ENCODE peak calls at places on chromosomes 4 and X, in seven cellular contexts. E, J, L, R, H, Q and U are unnamed samples.

GRCh38 chrX:121456315-121456714 is 408.9 kb downstream of the GLUD2 start:
- DNase-seq in R (no peak), J (no peak), E (no peak), L (no peak), Q (no peak), H (no peak), U (no peak)

GRCh38 chr4:69858683-69859082 is 1.3 kb downstream of the SULT1E1 start:
- DNase-seq in L (no peak), Q (peak), R (peak), J (no peak), H (no peak), E (no peak), U (no peak)

GRCh38 chr4:60201052-60201673 is 999.0 kb upstream of the ADGRL3 start:
- DNase-seq in Q (peak), H (no peak), J (peak), L (peak), R (peak), E (peak), U (peak)

GRCh38 chrX:19513383-19513782 is 1.9 kb downstream of the MAP3K15 start:
- DNase-seq in Q (no peak), E (no peak), R (no peak), J (no peak), L (no peak), H (no peak), U (no peak)

GRCh38 chrX:40041915-40042314 is 55.8 kb downstream of the BCOR start:
- DNase-seq in H (no peak), R (no peak), L (no peak), E (no peak), Q (no peak), J (no peak), U (no peak)

GRCh38 chr4:71004281-71004851 is 10.9 kb downstream of the DCK start:
- DNase-seq in L (no peak), Q (no peak), H (no peak), R (no peak), E (no peak), J (no peak), U (no peak)

GRCh38 chrX:130097507-130098201 is 12.6 kb downstream of the ELF4 start:
- DNase-seq in H (no peak), J (no peak), L (no peak), R (no peak), Q (no peak), E (no peak), U (no peak)

GRCh38 chr4:153241970-153242847 is 38.0 kb downstream of the TRIM2 start:
- DNase-seq in Q (peak), L (no peak), E (no peak), H (no peak), J (no peak), R (no peak), U (no peak)

GRCh38 chrX:136839196-136839595 is 41.3 kb downstream of the RBMX start:
- DNase-seq in R (peak), Q (no peak), J (no peak), L (no peak), E (no peak), H (no peak), U (no peak)

GRCh38 chr4:236028-236427 is 69.2 kb downstream of the ZNF732 start:
- DNase-seq in H (no peak), J (no peak), L (no peak), Q (no peak), E (no peak), R (no peak), U (no peak)

GRCh38 chr4:180811556-180811955 is 1431.6 kb upstream of the TENM3 start:
- DNase-seq in J (no peak), Q (no peak), E (no peak), L (no peak), H (no peak), R (no peak), U (no peak)

GRCh38 chrX:40090050-40090804 is 7.5 kb downstream of the BCOR start:
- DNase-seq in H (no peak), J (no peak), R (peak), E (no peak), L (no peak), Q (no peak), U (no peak)

GRCh38 chrX:101659601-101660063 is at the start of gene ARMCX2:
- DNase-seq in L (peak), E (no peak), R (peak), J (no peak), Q (peak), H (peak), U (peak)

GRCh38 chrX:53018627-53019026 is 30.0 kb upstream of the GPR173 start:
- DNase-seq in L (no peak), H (no peak), E (no peak), J (no peak), R (no peak), Q (no peak), U (no peak)

GRCh38 chr4:105633241-105633640 is 75.2 kb downstream of the INTS12 start:
- DNase-seq in Q (no peak), L (no peak), E (no peak), R (no peak), H (no peak), J (no peak), U (no peak)

GRCh38 chr4:5027366-5027765 is 8.1 kb upstream of the CYTL1 start:
- DNase-seq in Q (peak), L (no peak), H (no peak), J (no peak), R (no peak), E (no peak), U (no peak)

GRCh38 chr4:121050251-121050650 is 22.1 kb downstream of the NDNF start:
- DNase-seq in L (no peak), E (no peak), J (no peak), Q (peak), H (no peak), R (no peak), U (no peak)
- TF ChIP-seq CTCF in L (no peak), E (peak), J (peak), Q (peak), H (peak), R (peak), U (peak)

GRCh38 chr4:100367451-100367850 is 150.4 kb downstream of the EMCN start:
- DNase-seq in R (peak), L (no peak), H (no peak), E (no peak), Q (peak), J (no peak), U (no peak)

GRCh38 chr4:100369871-100370270 is 148.0 kb downstream of the EMCN start:
- DNase-seq in R (no peak), E (no peak), Q (no peak), J (no peak), L (no peak), H (no peak), U (no peak)

DNA sequence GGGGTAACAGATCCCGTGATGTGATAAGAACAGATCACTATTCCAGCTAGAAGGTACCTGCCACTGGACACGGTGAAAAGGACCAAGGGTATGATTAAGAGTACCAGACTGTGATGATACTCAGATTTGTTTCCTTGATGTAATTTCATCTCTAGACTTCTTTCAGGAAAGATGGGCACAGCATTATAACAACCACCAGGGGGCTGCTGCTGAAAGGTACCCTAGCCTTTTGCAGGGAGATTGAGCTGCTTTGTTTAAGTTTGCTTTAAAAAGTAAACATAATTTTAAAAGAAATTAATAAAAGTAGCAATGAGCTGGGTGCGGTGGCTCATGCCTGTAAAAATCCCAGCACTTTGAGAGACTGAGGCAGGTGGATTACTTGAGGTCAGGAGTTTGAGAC is 145.4 kb downstream of the EMCN start:
- DNase-seq in E (no peak), R (peak), J (no peak), H (no peak), L (no peak), Q (no peak), U (no peak)
- TF ChIP-seq CTCF in E (peak), R (peak), J (peak), H (no peak), L (no peak), Q (peak), U (peak)

GRCh38 chr4:20761826-20762225 is 61.6 kb downstream of the PACRGL start:
- DNase-seq in Q (no peak), E (no peak), H (no peak), R (no peak), J (no peak), L (no peak), U (no peak)

GRCh38 chr4:20761382-20761781 is 61.1 kb downstream of the PACRGL start:
- DNase-seq in E (no peak), Q (no peak), H (no peak), R (no peak), L (no peak), J (no peak), U (no peak)

GRCh38 chr4:20754091-20754490 is 53.8 kb downstream of the PACRGL start:
- DNase-seq in J (no peak), Q (no peak), H (no peak), L (no peak), R (no peak), E (no peak), U (no peak)

GRCh38 chr4:20764353-20764752 is 64.1 kb downstream of the PACRGL start:
- DNase-seq in H (no peak), J (no peak), E (no peak), R (no peak), L (no peak), Q (no peak), U (no peak)

GRCh38 chr4:20760053-20760452 is 59.8 kb downstream of the PACRGL start:
- DNase-seq in L (no peak), H (no peak), E (no peak), Q (no peak), R (peak), J (no peak), U (no peak)
- TF ChIP-seq CTCF in L (peak), H (no peak), E (no peak), Q (no peak), R (peak), J (no peak), U (peak)

GRCh38 chrX:54695231-54695630 is 102.8 kb downstream of the ITIH6 start:
- DNase-seq in J (no peak), R (peak), Q (no peak), H (no peak), E (no peak), L (no peak), U (no peak)
- TF ChIP-seq CTCF in J (no peak), R (no peak), Q (no peak), H (no peak), E (no peak), L (no peak), U (no peak)